ENCODE peak calls at places on chromosomes 3 and 15, in four cellular contexts. One of them, this sample, is unnamed.

GRCh38 chr3:9224490-9224889 is 25.0 kb downstream of the SRGAP3 start:
- DNase-seq in T-helper 17 cell: no peak
- DNase-seq in HCEC 1CT: peak
- DNase-seq in NCI-H524 treated with DMSO at 0.1 percent for 48 hours: no peak
- DNase-seq in this sample: peak

GRCh38 chr3:7800006-7800780 is 701.4 kb upstream of the LMCD1 start:
- DNase-seq in HCEC 1CT: no peak
- DNase-seq in T-helper 17 cell: no peak
- DNase-seq in NCI-H524 treated with DMSO at 0.1 percent for 48 hours: no peak
- DNase-seq in this sample: no peak

GRCh38 chr3:127454051-127454450 is 136.5 kb downstream of the TPRA1 start:
- DNase-seq in HCEC 1CT: no peak
- DNase-seq in NCI-H524 treated with DMSO at 0.1 percent for 48 hours: no peak
- DNase-seq in T-helper 17 cell: no peak
- DNase-seq in this sample: no peak

GRCh38 chr15:30953731-30954378 is 37.6 kb downstream of the MTMR10 start:
- DNase-seq in T-helper 17 cell: no peak
- DNase-seq in NCI-H524 treated with DMSO at 0.1 percent for 48 hours: no peak
- DNase-seq in HCEC 1CT: peak
- DNase-seq in this sample: peak

GRCh38 chr15:67024998-67025368 is 40.4 kb upstream of the SMAD3 start:
- DNase-seq in HCEC 1CT: no peak
- DNase-seq in T-helper 17 cell: no peak
- DNase-seq in NCI-H524 treated with DMSO at 0.1 percent for 48 hours: no peak
- DNase-seq in this sample: no peak

GRCh38 chr3:189530822-189531221 is 100.4 kb upstream of the TP63 start:
- DNase-seq in NCI-H524 treated with DMSO at 0.1 percent for 48 hours: no peak
- DNase-seq in T-helper 17 cell: no peak
- DNase-seq in HCEC 1CT: no peak
- DNase-seq in this sample: no peak

GRCh38 chr15:100571592-100572167 is 30.3 kb downstream of the LINS1 start:
- DNase-seq in HCEC 1CT: no peak
- DNase-seq in NCI-H524 treated with DMSO at 0.1 percent for 48 hours: no peak
- DNase-seq in T-helper 17 cell: no peak
- DNase-seq in this sample: no peak

GRCh38 chr3:197807969-197808587 is 17.0 kb downstream of the LRCH3 start:
- DNase-seq in HCEC 1CT: peak
- DNase-seq in T-helper 17 cell: no peak
- DNase-seq in NCI-H524 treated with DMSO at 0.1 percent for 48 hours: no peak
- DNase-seq in this sample: no peak

GRCh38 chr3:152626226-152626625 is 208.7 kb upstream of the P2RY1 start:
- DNase-seq in HCEC 1CT: no peak
- DNase-seq in NCI-H524 treated with DMSO at 0.1 percent for 48 hours: no peak
- DNase-seq in T-helper 17 cell: no peak
- DNase-seq in this sample: no peak

GRCh38 chr3:5264896-5265770 is 77.6 kb downstream of the EDEM1 start:
- DNase-seq in HCEC 1CT: no peak
- DNase-seq in NCI-H524 treated with DMSO at 0.1 percent for 48 hours: no peak
- DNase-seq in T-helper 17 cell: no peak
- DNase-seq in this sample: no peak

GRCh38 chr15:32106401-32107381 is 76.4 kb downstream of the CHRNA7 start:
- DNase-seq in NCI-H524 treated with DMSO at 0.1 percent for 48 hours: no peak
- DNase-seq in HCEC 1CT: no peak
- DNase-seq in T-helper 17 cell: no peak
- DNase-seq in this sample: no peak

GRCh38 chr15:79529441-79529840 is 97.3 kb downstream of the MINAR1 start:
- DNase-seq in NCI-H524 treated with DMSO at 0.1 percent for 48 hours: no peak
- DNase-seq in T-helper 17 cell: no peak
- DNase-seq in HCEC 1CT: no peak
- DNase-seq in this sample: no peak

GRCh38 chr15:76936671-76937070 is 5.1 kb downstream of the RCN2 start:
- DNase-seq in HCEC 1CT: peak
- DNase-seq in NCI-H524 treated with DMSO at 0.1 percent for 48 hours: no peak
- DNase-seq in T-helper 17 cell: no peak
- DNase-seq in this sample: no peak

GRCh38 chr15:77069521-77070121 is 1.3 kb downstream of the TSPAN3 start:
- DNase-seq in T-helper 17 cell: no peak
- DNase-seq in NCI-H524 treated with DMSO at 0.1 percent for 48 hours: peak
- DNase-seq in HCEC 1CT: no peak
- DNase-seq in this sample: peak

GRCh38 chr15:59169337-59169736 is 37.3 kb upstream of the LDHAL6B start:
- DNase-seq in NCI-H524 treated with DMSO at 0.1 percent for 48 hours: no peak
- DNase-seq in T-helper 17 cell: no peak
- DNase-seq in HCEC 1CT: peak
- DNase-seq in this sample: no peak

GRCh38 chr15:62124176-62124952 is 40.7 kb downstream of the C2CD4B start:
- DNase-seq in NCI-H524 treated with DMSO at 0.1 percent for 48 hours: no peak
- DNase-seq in T-helper 17 cell: no peak
- DNase-seq in HCEC 1CT: no peak
- DNase-seq in this sample: no peak

GRCh38 chr15:58235961-58236360 is 97.8 kb downstream of the AQP9 start:
- DNase-seq in NCI-H524 treated with DMSO at 0.1 percent for 48 hours: no peak
- DNase-seq in HCEC 1CT: peak
- DNase-seq in T-helper 17 cell: no peak
- DNase-seq in this sample: no peak

GRCh38 chr15:73838795-73839565 is 34.4 kb upstream of the TBC1D21 start:
- DNase-seq in NCI-H524 treated with DMSO at 0.1 percent for 48 hours: no peak
- DNase-seq in T-helper 17 cell: no peak
- DNase-seq in HCEC 1CT: no peak
- DNase-seq in this sample: no peak

GRCh38 chr3:170307998-170308398 is 49.5 kb upstream of the SKIL start:
- DNase-seq in T-helper 17 cell: no peak
- DNase-seq in HCEC 1CT: peak
- DNase-seq in NCI-H524 treated with DMSO at 0.1 percent for 48 hours: peak
- DNase-seq in this sample: no peak

GRCh38 chr15:39357478-39358268 is 223.2 kb upstream of the THBS1 start:
- DNase-seq in T-helper 17 cell: no peak
- DNase-seq in NCI-H524 treated with DMSO at 0.1 percent for 48 hours: no peak
- DNase-seq in HCEC 1CT: no peak
- DNase-seq in this sample: no peak

GRCh38 chr15:69390575-69390974 is 23.6 kb upstream of the KIF23 start:
- DNase-seq in HCEC 1CT: peak
- DNase-seq in T-helper 17 cell: no peak
- DNase-seq in NCI-H524 treated with DMSO at 0.1 percent for 48 hours: no peak
- DNase-seq in this sample: no peak

GRCh38 chr3:124415471-124415960 is 314.7 kb upstream of the UMPS start:
- DNase-seq in T-helper 17 cell: no peak
- DNase-seq in HCEC 1CT: no peak
- DNase-seq in NCI-H524 treated with DMSO at 0.1 percent for 48 hours: no peak
- DNase-seq in this sample: no peak

GRCh38 chr3:43363621-43364266 is 77.4 kb downstream of the SNRK start:
- DNase-seq in NCI-H524 treated with DMSO at 0.1 percent for 48 hours: no peak
- DNase-seq in T-helper 17 cell: no peak
- DNase-seq in HCEC 1CT: peak
- DNase-seq in this sample: no peak

This sample was measured in NCI-H2171 treated with DMSO at 0.1 percent for 48 hours.